ENCODE peak calls at places on chromosome 10, in five cellular contexts. N is activated CD4-positive, alpha-beta memory T cell treated with anti-CD3 and anti-CD28 coated beads for 36 hours; H is psoas muscle; J is stimulated activated CD8-positive, alpha-beta memory T cell treated with anti-CD3 and anti-CD28 coated beads, Interleukin-12 subunit alpha, Interleukin-12 subunit beta, amount 100 ng/mL, for 1 hour; A is stimulated activated CD4-positive, alpha-beta T cell treated with anti-CD3 and anti-CD28 coated beads, Interleukin-4, amount 100 ng/mL, for 48 hours. D is an unnamed sample.

GRCh38 chr10:95447733-95448132 is 113.4 kb downstream of the SORBS1 start:
- DNase-seq in N (no peak), H (no peak), J (no peak), A (no peak), D (no peak)

GRCh38 chr10:24168258-24169170 is 40.4 kb upstream of the KIAA1217 start:
- DNase-seq in N (no peak), H (no peak), J (no peak), A (no peak), D (no peak)

GRCh38 chr10:48551796-48552591 is 52.9 kb downstream of the ARHGAP22 start:
- DNase-seq in N (peak), H (peak), J (no peak), A (no peak), D (peak)

GRCh38 chr10:69800109-69800508 is 1.6 kb upstream of the COL13A1 start:
- DNase-seq in N (no peak), H (no peak), J (no peak), A (no peak), D (no peak)

GRCh38 chr10:4169448-4169847 is 384.4 kb upstream of the KLF6 start:
- DNase-seq in N (no peak), H (no peak), J (no peak), A (no peak), D (no peak)

GRCh38 chr10:51950996-51951392 is 251.6 kb upstream of the CSTF2T start:
- DNase-seq in N (no peak), H (no peak), J (no peak), A (no peak), D (no peak)

GRCh38 chr10:16987129-16987670 is 142.4 kb downstream of the CUBN start:
- DNase-seq in N (no peak), H (no peak), J (no peak), A (no peak), D (no peak)

GRCh38 chr10:93072713-93073538 is 767 bp upstream of the CYP26A1 start:
- DNase-seq in N (no peak), H (no peak), J (no peak), A (no peak), D (no peak)

GRCh38 chr10:62885656-62886461 is 69.7 kb upstream of the EGR2 start:
- DNase-seq in N (no peak), H (no peak), J (no peak), A (no peak), D (no peak)

GRCh38 chr10:78899098-78899754 is 169.5 kb upstream of the ZMIZ1 start:
- DNase-seq in N (no peak), H (no peak), J (no peak), A (no peak), D (no peak)

GRCh38 chr10:102313221-102313896 is 68.0 kb downstream of the GBF1 start:
- DNase-seq in N (no peak), H (no peak), J (no peak), A (no peak), D (no peak)

GRCh38 chr10:8778713-8779112 is 724.2 kb downstream of the GATA3 start:
- DNase-seq in N (peak), H (no peak), J (no peak), A (no peak), D (no peak)

GRCh38 chr10:96724621-96725020 is 4.3 kb upstream of the PIK3AP1 start:
- DNase-seq in N (no peak), H (no peak), J (no peak), A (no peak), D (no peak)